ENCODE peak calls at places on chromosomes 16 and 17, in six cellular contexts. One of them, this sample, is unnamed.

GRCh38 chr16:5644132-5644531 is 546.5 kb upstream of the EEF2KMT start:
- DNase-seq in mucosa of descending colon: no peak
- DNase-seq in stomach: no peak
- DNase-seq in naive thymus-derived CD8-positive, alpha-beta T cell: no peak
- DNase-seq in neural progenitor cell: no peak
- DNase-seq in NCI-H345: no peak
- DNase-seq in this sample: no peak

GRCh38 chr17:74763565-74764387 is 12.4 kb downstream of the NAT9 start:
- DNase-seq in mucosa of descending colon: peak; percentile 80
- DNase-seq in stomach: no peak
- DNase-seq in naive thymus-derived CD8-positive, alpha-beta T cell: no peak
- DNase-seq in neural progenitor cell: peak; percentile 93
- DNase-seq in NCI-H345: no peak
- DNase-seq in this sample: peak; percentile 81

GRCh38 chr17:62792122-62792800 is 15.9 kb downstream of the MARCHF10 start:
- DNase-seq in mucosa of descending colon: no peak
- DNase-seq in stomach: no peak
- DNase-seq in naive thymus-derived CD8-positive, alpha-beta T cell: no peak
- DNase-seq in neural progenitor cell: no peak
- DNase-seq in NCI-H345: no peak
- DNase-seq in this sample: peak; percentile 6

GRCh38 chr17:55728833-55729232 is 6.2 kb upstream of the TMEM100 start:
- DNase-seq in mucosa of descending colon: no peak
- DNase-seq in stomach: no peak
- DNase-seq in naive thymus-derived CD8-positive, alpha-beta T cell: no peak
- DNase-seq in neural progenitor cell: no peak
- DNase-seq in NCI-H345: no peak
- DNase-seq in this sample: no peak

GRCh38 chr16:88456356-88457292 is 3.5 kb downstream of the ZFPM1 start:
- DNase-seq in mucosa of descending colon: no peak
- DNase-seq in stomach: no peak
- DNase-seq in naive thymus-derived CD8-positive, alpha-beta T cell: no peak
- DNase-seq in neural progenitor cell: no peak
- DNase-seq in NCI-H345: peak; percentile 49
- DNase-seq in this sample: no peak

GRCh38 chr17:79897243-79898063 is 58.2 kb upstream of the CBX4 start:
- DNase-seq in mucosa of descending colon: no peak
- DNase-seq in stomach: no peak
- DNase-seq in naive thymus-derived CD8-positive, alpha-beta T cell: no peak
- DNase-seq in neural progenitor cell: no peak
- DNase-seq in NCI-H345: no peak
- DNase-seq in this sample: peak; percentile 84

GRCh38 chr16:28935924-28936783 is 4.4 kb downstream of the CD19 start:
- DNase-seq in mucosa of descending colon: peak; percentile 96
- DNase-seq in stomach: peak; percentile 88
- DNase-seq in naive thymus-derived CD8-positive, alpha-beta T cell: peak; percentile 83
- DNase-seq in neural progenitor cell: peak; percentile 69
- DNase-seq in NCI-H345: peak; percentile 48
- DNase-seq in this sample: peak; percentile 72

GRCh38 chr17:10247806-10248334 is 49.5 kb upstream of the GAS7 start:
- DNase-seq in mucosa of descending colon: no peak
- DNase-seq in stomach: no peak
- DNase-seq in naive thymus-derived CD8-positive, alpha-beta T cell: no peak
- DNase-seq in neural progenitor cell: no peak
- DNase-seq in NCI-H345: no peak
- DNase-seq in this sample: no peak

GRCh38 chr17:81387235-81388060 is 7.8 kb upstream of the BAHCC1 start:
- DNase-seq in mucosa of descending colon: peak; percentile 80
- DNase-seq in stomach: peak; percentile 53
- DNase-seq in naive thymus-derived CD8-positive, alpha-beta T cell: no peak
- DNase-seq in neural progenitor cell: peak; percentile 86
- DNase-seq in NCI-H345: peak; percentile 47
- DNase-seq in this sample: peak; percentile 64

GRCh38 chr16:11319529-11320146 is 25.6 kb upstream of the RMI2 start:
- DNase-seq in mucosa of descending colon: no peak
- DNase-seq in stomach: peak; percentile 46
- DNase-seq in naive thymus-derived CD8-positive, alpha-beta T cell: no peak
- DNase-seq in neural progenitor cell: no peak
- DNase-seq in NCI-H345: peak; percentile 60
- DNase-seq in this sample: no peak

GRCh38 chr16:71803305-71803690 is 5.3 kb downstream of the AP1G1 start:
- DNase-seq in mucosa of descending colon: no peak
- DNase-seq in stomach: no peak
- DNase-seq in naive thymus-derived CD8-positive, alpha-beta T cell: no peak
- DNase-seq in neural progenitor cell: no peak
- DNase-seq in NCI-H345: no peak
- DNase-seq in this sample: no peak

GRCh38 chr16:57444711-57445110 is 2.5 kb downstream of the CIAPIN1 start:
- DNase-seq in mucosa of descending colon: no peak
- DNase-seq in stomach: no peak
- DNase-seq in naive thymus-derived CD8-positive, alpha-beta T cell: no peak
- DNase-seq in neural progenitor cell: no peak
- DNase-seq in NCI-H345: no peak
- DNase-seq in this sample: no peak

GRCh38 chr17:77214328-77214727 is 73.6 kb downstream of the SEC14L1 start:
- DNase-seq in mucosa of descending colon: no peak
- DNase-seq in stomach: no peak
- DNase-seq in naive thymus-derived CD8-positive, alpha-beta T cell: no peak
- DNase-seq in neural progenitor cell: no peak
- DNase-seq in NCI-H345: no peak
- DNase-seq in this sample: no peak

GRCh38 chr17:79391376-79391775 is 219.5 kb downstream of the RBFOX3 start:
- DNase-seq in mucosa of descending colon: no peak
- DNase-seq in stomach: no peak
- DNase-seq in naive thymus-derived CD8-positive, alpha-beta T cell: no peak
- DNase-seq in neural progenitor cell: no peak
- DNase-seq in NCI-H345: no peak
- DNase-seq in this sample: no peak

GRCh38 chr16:65044861-65045260 is 77.0 kb downstream of the CDH11 start:
- DNase-seq in mucosa of descending colon: no peak
- DNase-seq in stomach: no peak
- DNase-seq in naive thymus-derived CD8-positive, alpha-beta T cell: no peak
- DNase-seq in neural progenitor cell: no peak
- DNase-seq in NCI-H345: no peak
- DNase-seq in this sample: no peak

GRCh38 chr16:19717319-19717718 is 708 bp downstream of the KNOP1 start:
- DNase-seq in mucosa of descending colon: no peak
- DNase-seq in stomach: no peak
- DNase-seq in naive thymus-derived CD8-positive, alpha-beta T cell: no peak
- DNase-seq in neural progenitor cell: peak; percentile 76
- DNase-seq in NCI-H345: no peak
- DNase-seq in this sample: no peak

GRCh38 chr16:23057013-23057596 is 92.1 kb downstream of the USP31 start:
- DNase-seq in mucosa of descending colon: no peak
- DNase-seq in stomach: no peak
- DNase-seq in naive thymus-derived CD8-positive, alpha-beta T cell: no peak
- DNase-seq in neural progenitor cell: no peak
- DNase-seq in NCI-H345: no peak
- DNase-seq in this sample: no peak

GRCh38 chr16:31352344-31353115 is 2.4 kb upstream of the ITGAX start:
- DNase-seq in mucosa of descending colon: no peak
- DNase-seq in stomach: no peak
- DNase-seq in naive thymus-derived CD8-positive, alpha-beta T cell: no peak
- DNase-seq in neural progenitor cell: no peak
- DNase-seq in NCI-H345: no peak
- DNase-seq in this sample: no peak

GRCh38 chr17:62807812-62808575 is at the start of gene MARCHF10:
- DNase-seq in mucosa of descending colon: peak; percentile 40
- DNase-seq in stomach: peak; percentile 28
- DNase-seq in naive thymus-derived CD8-positive, alpha-beta T cell: peak; percentile 50
- DNase-seq in neural progenitor cell: peak; percentile 79
- DNase-seq in NCI-H345: peak; percentile 82
- DNase-seq in this sample: no peak

GRCh38 chr16:1279081-1279944 is 23.4 kb downstream of the TPSD1 start:
- DNase-seq in mucosa of descending colon: no peak
- DNase-seq in stomach: no peak
- DNase-seq in naive thymus-derived CD8-positive, alpha-beta T cell: no peak
- DNase-seq in neural progenitor cell: no peak
- DNase-seq in NCI-H345: no peak
- DNase-seq in this sample: no peak

GRCh38 chr17:19646788-19647696 is 1.5 kb upstream of the ALDH3A2 start:
- DNase-seq in mucosa of descending colon: no peak
- DNase-seq in stomach: no peak
- DNase-seq in naive thymus-derived CD8-positive, alpha-beta T cell: no peak
- DNase-seq in neural progenitor cell: peak; percentile 21
- DNase-seq in NCI-H345: peak; percentile 34
- DNase-seq in this sample: peak; percentile 74

GRCh38 chr16:88783391-88784073 is 1.5 kb downstream of the PIEZO1 start:
- DNase-seq in mucosa of descending colon: no peak
- DNase-seq in stomach: peak; percentile 54
- DNase-seq in naive thymus-derived CD8-positive, alpha-beta T cell: no peak
- DNase-seq in neural progenitor cell: no peak
- DNase-seq in NCI-H345: no peak
- DNase-seq in this sample: peak; percentile 75

GRCh38 chr16:71499775-71500364 is 10.7 kb upstream of the ZNF19 start:
- DNase-seq in mucosa of descending colon: no peak
- DNase-seq in stomach: no peak
- DNase-seq in naive thymus-derived CD8-positive, alpha-beta T cell: peak; percentile 56
- DNase-seq in neural progenitor cell: peak; percentile 72
- DNase-seq in NCI-H345: peak; percentile 47
- DNase-seq in this sample: no peak

GRCh38 chr16:77191259-77191969 is 424 bp downstream of the MON1B start:
- DNase-seq in mucosa of descending colon: peak; percentile 62
- DNase-seq in stomach: no peak
- DNase-seq in naive thymus-derived CD8-positive, alpha-beta T cell: no peak
- DNase-seq in neural progenitor cell: peak; percentile 37
- DNase-seq in NCI-H345: no peak
- DNase-seq in this sample: no peak

GRCh38 chr17:17749921-17750320 is 68.7 kb downstream of the RAI1 start:
- DNase-seq in mucosa of descending colon: no peak
- DNase-seq in stomach: peak; percentile 48
- DNase-seq in naive thymus-derived CD8-positive, alpha-beta T cell: peak; percentile 51
- DNase-seq in neural progenitor cell: peak; percentile 90
- DNase-seq in NCI-H345: peak; percentile 31
- DNase-seq in this sample: no peak

GRCh38 chr17:74924250-74924948 is at the start of gene OTOP2:
- DNase-seq in mucosa of descending colon: peak; percentile 36
- DNase-seq in stomach: no peak
- DNase-seq in naive thymus-derived CD8-positive, alpha-beta T cell: no peak
- DNase-seq in neural progenitor cell: peak; percentile 38
- DNase-seq in NCI-H345: peak; percentile 28
- DNase-seq in this sample: no peak

GRCh38 chr16:85522842-85523601 is 90.1 kb upstream of the GSE1 start:
- DNase-seq in mucosa of descending colon: peak; percentile 57
- DNase-seq in stomach: peak; percentile 75
- DNase-seq in naive thymus-derived CD8-positive, alpha-beta T cell: no peak
- DNase-seq in neural progenitor cell: no peak
- DNase-seq in NCI-H345: peak; percentile 57
- DNase-seq in this sample: no peak

GRCh38 chr17:79201536-79202227 is 127.1 kb downstream of the ENGASE start:
- DNase-seq in mucosa of descending colon: no peak
- DNase-seq in stomach: no peak
- DNase-seq in naive thymus-derived CD8-positive, alpha-beta T cell: no peak
- DNase-seq in neural progenitor cell: no peak
- DNase-seq in NCI-H345: no peak
- DNase-seq in this sample: no peak

GRCh38 chr17:40326832-40327199 is 17.8 kb downstream of the RARA start:
- DNase-seq in mucosa of descending colon: peak; percentile 44
- DNase-seq in stomach: no peak
- DNase-seq in naive thymus-derived CD8-positive, alpha-beta T cell: no peak
- DNase-seq in neural progenitor cell: no peak
- DNase-seq in NCI-H345: no peak
- DNase-seq in this sample: peak; percentile 75

GRCh38 chr16:80440691-80441090 is 100.1 kb upstream of the DYNLRB2 start:
- DNase-seq in mucosa of descending colon: no peak
- DNase-seq in stomach: no peak
- DNase-seq in naive thymus-derived CD8-positive, alpha-beta T cell: no peak
- DNase-seq in neural progenitor cell: no peak
- DNase-seq in NCI-H345: no peak
- DNase-seq in this sample: no peak

GRCh38 chr17:21005803-21006202 is 37.0 kb downstream of the USP22 start:
- DNase-seq in mucosa of descending colon: no peak
- DNase-seq in stomach: no peak
- DNase-seq in naive thymus-derived CD8-positive, alpha-beta T cell: no peak
- DNase-seq in neural progenitor cell: no peak
- DNase-seq in NCI-H345: no peak
- DNase-seq in this sample: no peak

GRCh38 chr16:11914759-11915643 is 755 bp downstream of the GSPT1 start:
- DNase-seq in mucosa of descending colon: peak; percentile 72
- DNase-seq in stomach: peak; percentile 41
- DNase-seq in naive thymus-derived CD8-positive, alpha-beta T cell: peak; percentile 30
- DNase-seq in neural progenitor cell: peak; percentile 63
- DNase-seq in NCI-H345: no peak
- DNase-seq in this sample: peak; percentile 64